ENCODE peak calls at places on chromosomes 12 and 14, in seven cellular contexts. K is endothelial cell of umbilical vein; O is spleen; U is H9; L is CD8-positive, alpha-beta memory T cell; T is cardiac muscle cell; N is pancreas. J is an unnamed sample.

GRCh38 chr12:123987022-123987421 is 14.0 kb downstream of the ZNF664 start:
- DNase-seq in K (no peak), O (no peak), U (no peak), L (no peak), T (no peak), N (no peak), J (no peak)

GRCh38 chr12:38282886-38283285 is 33.7 kb upstream of the ALG10B start:
- DNase-seq in K (no peak), O (no peak), U (no peak), L (no peak), T (no peak), N (no peak), J (no peak)

GRCh38 chr14:64566651-64567122 is 16.9 kb downstream of the PPP1R36 start:
- DNase-seq in K (peak; percentile 94), O (no peak), U (peak; percentile 36), L (no peak), T (peak; percentile 30), N (no peak), J (no peak)

GRCh38 chr14:71597955-71598659 is 334.1 kb upstream of the RGS6 start:
- DNase-seq in K (no peak), O (no peak), U (no peak), L (no peak), T (no peak), N (no peak), J (no peak)

GRCh38 chr12:121872546-121873223 is 14.0 kb upstream of the HPD start:
- DNase-seq in K (no peak), O (no peak), U (no peak), L (no peak), T (peak; percentile 96), N (no peak), J (peak; percentile 42)

GRCh38 chr14:21987937-21988336 is 314.3 kb upstream of the OR4E1 start:
- DNase-seq in K (peak; percentile 39), O (no peak), U (no peak), L (no peak), T (peak; percentile 48), N (no peak), J (no peak)

GRCh38 chr14:56224691-56225681 is 106.8 kb downstream of the PELI2 start:
- DNase-seq in K (no peak), O (no peak), U (no peak), L (no peak), T (no peak), N (peak; percentile 49), J (peak; percentile 69)

GRCh38 chr12:98341021-98341420 is 174.4 kb upstream of the TMPO start:
- DNase-seq in K (no peak), O (no peak), U (no peak), L (no peak), T (no peak), N (no peak), J (no peak)

GRCh38 chr14:23365353-23366162 is 586 bp upstream of the EFS start:
- DNase-seq in K (no peak), O (peak; percentile 61), U (no peak), L (peak; percentile 16), T (peak; percentile 33), N (no peak), J (peak; percentile 45)

GRCh38 chr12:27185234-27186045 is 58.6 kb upstream of the STK38L start:
- DNase-seq in K (peak; percentile 56), O (no peak), U (no peak), L (no peak), T (peak; percentile 91), N (no peak), J (no peak)

GRCh38 chr14:81205639-81206038 is 15.1 kb downstream of the GTF2A1 start:
- DNase-seq in K (no peak), O (no peak), U (no peak), L (no peak), T (no peak), N (no peak), J (no peak)

GRCh38 chr14:35847636-35848035 is 21.5 kb downstream of the BRMS1L start:
- DNase-seq in K (peak; percentile 52), O (no peak), U (no peak), L (no peak), T (no peak), N (no peak), J (no peak)

GRCh38 chr12:104291867-104292524 is 11.5 kb upstream of the EID3 start:
- DNase-seq in K (no peak), O (no peak), U (peak; percentile 42), L (no peak), T (no peak), N (no peak), J (no peak)

GRCh38 chr12:120971299-120972180 is 6.8 kb upstream of the HNF1A start:
- DNase-seq in K (peak; percentile 58), O (no peak), U (no peak), L (no peak), T (peak; percentile 77), N (peak; percentile 35), J (no peak)

GRCh38 chr12:65728913-65729793 is 95.1 kb upstream of the HMGA2 start:
- DNase-seq in K (peak; percentile 37), O (no peak), U (peak; percentile 79), L (no peak), T (peak; percentile 18), N (no peak), J (no peak)

GRCh38 chr12:402127-402456 is 648 bp downstream of the CCDC77 start:
- DNase-seq in K (peak; percentile 67), O (no peak), U (no peak), L (no peak), T (peak; percentile 45), N (no peak), J (no peak)

GRCh38 chr12:108173160-108173559 is 44.1 kb downstream of the WSCD2 start:
- DNase-seq in K (no peak), O (no peak), U (peak; percentile 62), L (no peak), T (no peak), N (no peak), J (no peak)

GRCh38 chr14:34241185-34241711 is 220.8 kb downstream of the SPTSSA start:
- DNase-seq in K (no peak), O (no peak), U (no peak), L (no peak), T (no peak), N (no peak), J (no peak)

GRCh38 chr14:92690171-92691011 is 58.0 kb downstream of the LGMN start:
- DNase-seq in K (peak; percentile 59), O (peak; percentile 73), U (peak; percentile 52), L (no peak), T (peak; percentile 64), N (peak; percentile 72), J (peak; percentile 68)

GRCh38 chr12:81257952-81258551 is 180.2 kb downstream of the ACSS3 start:
- DNase-seq in K (peak; percentile 66), O (no peak), U (no peak), L (no peak), T (peak; percentile 67), N (no peak), J (no peak)

GRCh38 chr14:67718265-67718664 is 16.6 kb downstream of the RDH12 start:
- DNase-seq in K (no peak), O (no peak), U (no peak), L (no peak), T (no peak), N (no peak), J (no peak)

GRCh38 chr12:47781479-47782371 is 8.7 kb downstream of the SLC48A1 start:
- DNase-seq in K (no peak), O (peak; percentile 76), U (no peak), L (no peak), T (no peak), N (no peak), J (no peak)
- H3K4me1 ChIP-seq in K (peaks cover 27% of the 10 kb centered on the region), O (peaks cover 15% of the 10 kb centered on the region), U (peaks cover 3% of the 10 kb centered on the region), L (peaks cover 6% of the 10 kb centered on the region), T (no peaks in the 10 kb centered on the region), N (no peaks in the 10 kb centered on the region), J (peaks cover 36% of the 10 kb centered on the region)

GRCh38 chr14:104974665-104975390 is 3.3 kb downstream of the AHNAK2 start:
- DNase-seq in K (no peak), O (peak; percentile 72), U (no peak), L (no peak), T (no peak), N (no peak), J (no peak)

GRCh38 chr14:104975481-104976197 is 2.5 kb downstream of the AHNAK2 start:
- DNase-seq in K (no peak), O (peak; percentile 77), U (peak; percentile 55), L (no peak), T (no peak), N (peak; percentile 28), J (no peak)

GRCh38 chr14:104977008-104977680 is 1.0 kb downstream of the AHNAK2 start:
- DNase-seq in K (no peak), O (peak; percentile 75), U (no peak), L (peak; percentile 47), T (no peak), N (peak; percentile 20), J (no peak)

GRCh38 chr14:104977681-104978647 is at the start of gene AHNAK2:
- DNase-seq in K (peak; percentile 68), O (peak; percentile 87), U (peak; percentile 92), L (peak; percentile 46), T (peak; percentile 79), N (peak; percentile 77), J (peak; percentile 78)

DNA sequence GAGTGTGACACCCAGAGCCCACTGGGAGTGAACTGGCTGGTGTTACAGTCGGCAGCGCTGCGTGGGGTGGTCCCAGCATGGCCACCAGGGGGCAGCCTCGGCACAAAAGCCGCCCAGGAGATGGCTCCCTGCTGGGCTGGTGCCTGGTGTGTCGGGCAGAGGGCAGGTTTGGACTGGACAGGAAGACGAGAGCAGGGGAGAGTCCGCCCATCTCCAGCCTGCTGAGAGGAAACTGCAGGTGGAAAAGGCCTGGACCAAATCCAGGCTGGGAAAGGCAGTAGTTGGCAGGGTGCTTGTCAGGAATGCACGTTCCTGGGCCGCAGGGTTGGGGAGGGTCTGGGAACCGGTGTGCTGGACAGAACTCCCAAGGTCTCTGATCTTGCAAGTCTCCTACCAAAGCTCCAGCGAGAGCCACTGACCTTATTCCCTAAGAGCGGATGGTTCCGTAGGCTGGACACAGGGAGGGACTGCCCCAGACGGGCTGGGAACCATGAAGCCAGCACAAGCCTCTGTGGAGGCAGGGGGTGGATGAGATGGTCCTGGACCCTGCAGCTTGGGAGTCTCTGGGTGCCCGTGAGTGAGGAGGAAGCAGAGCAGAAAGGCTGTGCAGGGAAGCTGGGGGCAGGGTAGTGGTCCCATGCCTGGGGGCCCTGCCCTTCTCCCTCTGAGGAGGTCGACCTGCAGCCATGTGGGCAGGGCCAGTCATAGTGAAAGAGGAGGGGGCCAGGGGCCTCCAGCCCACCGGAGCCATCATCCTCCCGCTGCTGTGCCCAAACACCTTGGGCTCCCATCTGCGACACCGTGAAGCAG is 1.8 kb downstream of the AHNAK2 start:
- DNase-seq in K (peak; percentile 74), O (peak; percentile 96), U (peak; percentile 70), L (peak; percentile 88), T (peak; percentile 87), N (peak; percentile 91), J (peak; percentile 91)
- H3K4me1 ChIP-seq in K (peaks cover 39% of the 10 kb centered on the region), O (peaks cover 9% of the 10 kb centered on the region), U (no peaks in the 10 kb centered on the region), L (peaks cover 7% of the 10 kb centered on the region), T (peaks cover 4% of the 10 kb centered on the region), N (peaks cover 25% of the 10 kb centered on the region), J (peaks cover 78% of the 10 kb centered on the region)

GRCh38 chr12:11752403-11753150 is 103.1 kb downstream of the ETV6 start:
- DNase-seq in K (no peak), O (no peak), U (no peak), L (no peak), T (no peak), N (no peak), J (no peak)
- H3K4me1 ChIP-seq in K (peaks cover 7% of the 10 kb centered on the region), O (peaks cover 26% of the 10 kb centered on the region), U (peaks cover 16% of the 10 kb centered on the region), L (no peaks in the 10 kb centered on the region), T (peaks cover 19% of the 10 kb centered on the region), N (no peaks in the 10 kb centered on the region), J (peaks cover 61% of the 10 kb centered on the region)

DNA sequence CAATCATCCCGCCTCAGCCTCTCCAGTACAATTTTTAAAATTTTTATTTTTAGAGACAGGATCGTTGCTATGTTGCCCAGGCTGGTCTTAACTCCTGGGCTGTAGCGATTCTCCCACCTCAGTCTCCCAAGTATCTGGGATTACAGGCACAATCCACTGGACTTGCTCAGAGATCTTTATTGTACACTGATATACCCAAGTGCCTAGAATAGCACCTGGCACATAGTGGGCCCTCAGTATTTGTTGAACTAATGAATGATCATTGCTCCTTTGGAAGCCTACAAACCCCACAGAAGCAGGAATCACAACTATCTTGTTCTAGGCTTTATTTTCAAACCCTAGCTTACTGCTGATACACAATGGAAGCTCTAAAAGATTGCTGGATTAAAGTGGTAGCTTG is 1.9 kb upstream of the PNN start:
- DNase-seq in K (no peak), O (no peak), U (no peak), L (no peak), T (no peak), N (no peak), J (no peak)
- H3K4me1 ChIP-seq in K (peaks cover 41% of the 10 kb centered on the region), O (peaks cover 26% of the 10 kb centered on the region), U (no peaks in the 10 kb centered on the region), L (peaks cover 51% of the 10 kb centered on the region), T (peaks cover 21% of the 10 kb centered on the region), N (peaks cover 8% of the 10 kb centered on the region), J (peaks cover 52% of the 10 kb centered on the region)